ENCODE peak calls at places on chromosomes 13 and 19, in six cellular contexts. One of them, this sample, is unnamed.

GRCh38 chr19:19134687-19135158 is 3.6 kb downstream of the TMEM161A start:
- DNase-seq in hippocampal formation: no peak
- DNase-seq in activated CD4-positive, alpha-beta T cell treated with anti-CD3 and anti-CD28 coated beads, Interleukin-2, amount 10 ng/mL, durations not matched to agents 7 days and 5 days: peak; percentile 19
- DNase-seq in stimulated activated CD8-positive, alpha-beta memory T cell treated with anti-CD3 and anti-CD28 coated beads, Interleukin-7, amount 100 ng/mL, for 1 hour: no peak
- DNase-seq in lower leg skin: no peak
- DNase-seq in AG08395: no peak
- DNase-seq in this sample: no peak

GRCh38 chr13:68667863-68668262 is 1437.7 kb upstream of the PCDH9 start:
- DNase-seq in AG08395: no peak
- DNase-seq in hippocampal formation: no peak
- DNase-seq in lower leg skin: no peak
- DNase-seq in stimulated activated CD8-positive, alpha-beta memory T cell treated with anti-CD3 and anti-CD28 coated beads, Interleukin-7, amount 100 ng/mL, for 1 hour: no peak
- DNase-seq in activated CD4-positive, alpha-beta T cell treated with anti-CD3 and anti-CD28 coated beads, Interleukin-2, amount 10 ng/mL, durations not matched to agents 7 days and 5 days: no peak
- DNase-seq in this sample: no peak

GRCh38 chr13:51601601-51602348 is 17.5 kb downstream of the WDFY2 start:
- DNase-seq in AG08395: no peak
- DNase-seq in lower leg skin: no peak
- DNase-seq in stimulated activated CD8-positive, alpha-beta memory T cell treated with anti-CD3 and anti-CD28 coated beads, Interleukin-7, amount 100 ng/mL, for 1 hour: no peak
- DNase-seq in activated CD4-positive, alpha-beta T cell treated with anti-CD3 and anti-CD28 coated beads, Interleukin-2, amount 10 ng/mL, durations not matched to agents 7 days and 5 days: no peak
- DNase-seq in hippocampal formation: no peak
- DNase-seq in this sample: no peak

GRCh38 chr19:33438016-33438671 is 64.6 kb downstream of the CEBPG start:
- DNase-seq in stimulated activated CD8-positive, alpha-beta memory T cell treated with anti-CD3 and anti-CD28 coated beads, Interleukin-7, amount 100 ng/mL, for 1 hour: no peak
- DNase-seq in lower leg skin: no peak
- DNase-seq in AG08395: no peak
- DNase-seq in activated CD4-positive, alpha-beta T cell treated with anti-CD3 and anti-CD28 coated beads, Interleukin-2, amount 10 ng/mL, durations not matched to agents 7 days and 5 days: no peak
- DNase-seq in hippocampal formation: peak; percentile 47
- DNase-seq in this sample: no peak

GRCh38 chr19:5097959-5098623 is 129.2 kb downstream of the KDM4B start:
- DNase-seq in stimulated activated CD8-positive, alpha-beta memory T cell treated with anti-CD3 and anti-CD28 coated beads, Interleukin-7, amount 100 ng/mL, for 1 hour: no peak
- DNase-seq in hippocampal formation: no peak
- DNase-seq in lower leg skin: no peak
- DNase-seq in AG08395: no peak
- DNase-seq in activated CD4-positive, alpha-beta T cell treated with anti-CD3 and anti-CD28 coated beads, Interleukin-2, amount 10 ng/mL, durations not matched to agents 7 days and 5 days: no peak
- DNase-seq in this sample: no peak

GRCh38 chr13:51324714-51325440 is 14.6 kb upstream of the SERPINE3 start:
- DNase-seq in lower leg skin: no peak
- DNase-seq in hippocampal formation: peak; percentile 52
- DNase-seq in AG08395: no peak
- DNase-seq in stimulated activated CD8-positive, alpha-beta memory T cell treated with anti-CD3 and anti-CD28 coated beads, Interleukin-7, amount 100 ng/mL, for 1 hour: no peak
- DNase-seq in activated CD4-positive, alpha-beta T cell treated with anti-CD3 and anti-CD28 coated beads, Interleukin-2, amount 10 ng/mL, durations not matched to agents 7 days and 5 days: no peak
- DNase-seq in this sample: no peak

GRCh38 chr19:30148803-30149202 is 206.8 kb downstream of the URI1 start:
- DNase-seq in stimulated activated CD8-positive, alpha-beta memory T cell treated with anti-CD3 and anti-CD28 coated beads, Interleukin-7, amount 100 ng/mL, for 1 hour: no peak
- DNase-seq in AG08395: no peak
- DNase-seq in activated CD4-positive, alpha-beta T cell treated with anti-CD3 and anti-CD28 coated beads, Interleukin-2, amount 10 ng/mL, durations not matched to agents 7 days and 5 days: no peak
- DNase-seq in lower leg skin: no peak
- DNase-seq in hippocampal formation: no peak
- DNase-seq in this sample: no peak

GRCh38 chr19:49468746-49469447 is 5.1 kb upstream of the FLT3LG start:
- DNase-seq in stimulated activated CD8-positive, alpha-beta memory T cell treated with anti-CD3 and anti-CD28 coated beads, Interleukin-7, amount 100 ng/mL, for 1 hour: peak; percentile 60
- DNase-seq in activated CD4-positive, alpha-beta T cell treated with anti-CD3 and anti-CD28 coated beads, Interleukin-2, amount 10 ng/mL, durations not matched to agents 7 days and 5 days: peak; percentile 99
- DNase-seq in AG08395: peak; percentile 72
- DNase-seq in lower leg skin: peak; percentile 95
- DNase-seq in hippocampal formation: no peak
- DNase-seq in this sample: no peak

GRCh38 chr13:20609145-20609544 is 42.2 kb downstream of the IFT88 start:
- DNase-seq in lower leg skin: no peak
- DNase-seq in AG08395: peak; percentile 11
- DNase-seq in hippocampal formation: no peak
- DNase-seq in activated CD4-positive, alpha-beta T cell treated with anti-CD3 and anti-CD28 coated beads, Interleukin-2, amount 10 ng/mL, durations not matched to agents 7 days and 5 days: no peak
- DNase-seq in stimulated activated CD8-positive, alpha-beta memory T cell treated with anti-CD3 and anti-CD28 coated beads, Interleukin-7, amount 100 ng/mL, for 1 hour: no peak
- DNase-seq in this sample: no peak

GRCh38 chr19:29841559-29842367 is 30.0 kb downstream of the CCNE1 start:
- DNase-seq in lower leg skin: no peak
- DNase-seq in activated CD4-positive, alpha-beta T cell treated with anti-CD3 and anti-CD28 coated beads, Interleukin-2, amount 10 ng/mL, durations not matched to agents 7 days and 5 days: no peak
- DNase-seq in stimulated activated CD8-positive, alpha-beta memory T cell treated with anti-CD3 and anti-CD28 coated beads, Interleukin-7, amount 100 ng/mL, for 1 hour: no peak
- DNase-seq in AG08395: peak; percentile 42
- DNase-seq in hippocampal formation: no peak
- DNase-seq in this sample: no peak

GRCh38 chr13:39656325-39656677 is 839 bp downstream of the COG6 start:
- DNase-seq in hippocampal formation: no peak
- DNase-seq in activated CD4-positive, alpha-beta T cell treated with anti-CD3 and anti-CD28 coated beads, Interleukin-2, amount 10 ng/mL, durations not matched to agents 7 days and 5 days: no peak
- DNase-seq in AG08395: no peak
- DNase-seq in lower leg skin: no peak
- DNase-seq in stimulated activated CD8-positive, alpha-beta memory T cell treated with anti-CD3 and anti-CD28 coated beads, Interleukin-7, amount 100 ng/mL, for 1 hour: no peak
- DNase-seq in this sample: no peak

GRCh38 chr19:2905918-2906519 is 5.3 kb downstream of the ZNF57 start:
- DNase-seq in lower leg skin: peak; percentile 62
- DNase-seq in hippocampal formation: no peak
- DNase-seq in activated CD4-positive, alpha-beta T cell treated with anti-CD3 and anti-CD28 coated beads, Interleukin-2, amount 10 ng/mL, durations not matched to agents 7 days and 5 days: no peak
- DNase-seq in AG08395: no peak
- DNase-seq in stimulated activated CD8-positive, alpha-beta memory T cell treated with anti-CD3 and anti-CD28 coated beads, Interleukin-7, amount 100 ng/mL, for 1 hour: no peak
- DNase-seq in this sample: no peak

GRCh38 chr13:99045396-99045795 is 67.5 kb upstream of the DOCK9 start:
- DNase-seq in hippocampal formation: no peak
- DNase-seq in activated CD4-positive, alpha-beta T cell treated with anti-CD3 and anti-CD28 coated beads, Interleukin-2, amount 10 ng/mL, durations not matched to agents 7 days and 5 days: no peak
- DNase-seq in lower leg skin: no peak
- DNase-seq in AG08395: peak; percentile 19
- DNase-seq in stimulated activated CD8-positive, alpha-beta memory T cell treated with anti-CD3 and anti-CD28 coated beads, Interleukin-7, amount 100 ng/mL, for 1 hour: no peak
- DNase-seq in this sample: no peak

GRCh38 chr19:42501733-42502132 is 26.5 kb downstream of the CEACAM1 start:
- DNase-seq in lower leg skin: no peak
- DNase-seq in AG08395: no peak
- DNase-seq in stimulated activated CD8-positive, alpha-beta memory T cell treated with anti-CD3 and anti-CD28 coated beads, Interleukin-7, amount 100 ng/mL, for 1 hour: no peak
- DNase-seq in activated CD4-positive, alpha-beta T cell treated with anti-CD3 and anti-CD28 coated beads, Interleukin-2, amount 10 ng/mL, durations not matched to agents 7 days and 5 days: no peak
- DNase-seq in hippocampal formation: no peak
- DNase-seq in this sample: no peak

GRCh38 chr13:110070511-110071120 is 236.3 kb downstream of the COL4A1 start:
- DNase-seq in AG08395: peak; percentile 53
- DNase-seq in stimulated activated CD8-positive, alpha-beta memory T cell treated with anti-CD3 and anti-CD28 coated beads, Interleukin-7, amount 100 ng/mL, for 1 hour: no peak
- DNase-seq in hippocampal formation: no peak
- DNase-seq in activated CD4-positive, alpha-beta T cell treated with anti-CD3 and anti-CD28 coated beads, Interleukin-2, amount 10 ng/mL, durations not matched to agents 7 days and 5 days: no peak
- DNase-seq in lower leg skin: no peak
- DNase-seq in this sample: no peak

GRCh38 chr13:33230178-33230881 is 55.2 kb downstream of the STARD13 start:
- DNase-seq in AG08395: peak; percentile 31
- DNase-seq in activated CD4-positive, alpha-beta T cell treated with anti-CD3 and anti-CD28 coated beads, Interleukin-2, amount 10 ng/mL, durations not matched to agents 7 days and 5 days: no peak
- DNase-seq in stimulated activated CD8-positive, alpha-beta memory T cell treated with anti-CD3 and anti-CD28 coated beads, Interleukin-7, amount 100 ng/mL, for 1 hour: no peak
- DNase-seq in hippocampal formation: no peak
- DNase-seq in lower leg skin: no peak
- DNase-seq in this sample: no peak

GRCh38 chr19:3389876-3390361 is 23.5 kb downstream of the NFIC start:
- DNase-seq in activated CD4-positive, alpha-beta T cell treated with anti-CD3 and anti-CD28 coated beads, Interleukin-2, amount 10 ng/mL, durations not matched to agents 7 days and 5 days: no peak
- DNase-seq in hippocampal formation: no peak
- DNase-seq in lower leg skin: peak; percentile 89
- DNase-seq in stimulated activated CD8-positive, alpha-beta memory T cell treated with anti-CD3 and anti-CD28 coated beads, Interleukin-7, amount 100 ng/mL, for 1 hour: no peak
- DNase-seq in AG08395: peak; percentile 84
- DNase-seq in this sample: no peak

GRCh38 chr19:31781542-31781941 is 432.3 kb upstream of the TSHZ3 start:
- DNase-seq in lower leg skin: no peak
- DNase-seq in hippocampal formation: no peak
- DNase-seq in AG08395: no peak
- DNase-seq in stimulated activated CD8-positive, alpha-beta memory T cell treated with anti-CD3 and anti-CD28 coated beads, Interleukin-7, amount 100 ng/mL, for 1 hour: no peak
- DNase-seq in activated CD4-positive, alpha-beta T cell treated with anti-CD3 and anti-CD28 coated beads, Interleukin-2, amount 10 ng/mL, durations not matched to agents 7 days and 5 days: no peak
- DNase-seq in this sample: no peak

GRCh38 chr19:6564393-6564792 is 26.6 kb downstream of the CD70 start:
- DNase-seq in AG08395: peak; percentile 37
- DNase-seq in stimulated activated CD8-positive, alpha-beta memory T cell treated with anti-CD3 and anti-CD28 coated beads, Interleukin-7, amount 100 ng/mL, for 1 hour: no peak
- DNase-seq in activated CD4-positive, alpha-beta T cell treated with anti-CD3 and anti-CD28 coated beads, Interleukin-2, amount 10 ng/mL, durations not matched to agents 7 days and 5 days: peak; percentile 47
- DNase-seq in hippocampal formation: no peak
- DNase-seq in lower leg skin: no peak
- DNase-seq in this sample: no peak

GRCh38 chr19:58544591-58545285 is 874 bp downstream of the TRIM28 start:
- DNase-seq in hippocampal formation: no peak
- DNase-seq in stimulated activated CD8-positive, alpha-beta memory T cell treated with anti-CD3 and anti-CD28 coated beads, Interleukin-7, amount 100 ng/mL, for 1 hour: peak; percentile 66
- DNase-seq in AG08395: peak; percentile 89
- DNase-seq in activated CD4-positive, alpha-beta T cell treated with anti-CD3 and anti-CD28 coated beads, Interleukin-2, amount 10 ng/mL, durations not matched to agents 7 days and 5 days: peak; percentile 37
- DNase-seq in lower leg skin: no peak
- DNase-seq in this sample: no peak

GRCh38 chr19:29119582-29119981 is 93.4 kb downstream of the UQCRFS1 start:
- DNase-seq in lower leg skin: no peak
- DNase-seq in hippocampal formation: no peak
- DNase-seq in activated CD4-positive, alpha-beta T cell treated with anti-CD3 and anti-CD28 coated beads, Interleukin-2, amount 10 ng/mL, durations not matched to agents 7 days and 5 days: no peak
- DNase-seq in AG08395: peak; percentile 26
- DNase-seq in stimulated activated CD8-positive, alpha-beta memory T cell treated with anti-CD3 and anti-CD28 coated beads, Interleukin-7, amount 100 ng/mL, for 1 hour: no peak
- DNase-seq in this sample: no peak

GRCh38 chr13:51729853-51730553 is 74.0 kb downstream of the DHRS12 start:
- DNase-seq in AG08395: peak; percentile 67
- DNase-seq in activated CD4-positive, alpha-beta T cell treated with anti-CD3 and anti-CD28 coated beads, Interleukin-2, amount 10 ng/mL, durations not matched to agents 7 days and 5 days: no peak
- DNase-seq in lower leg skin: peak; percentile 90
- DNase-seq in hippocampal formation: no peak
- DNase-seq in stimulated activated CD8-positive, alpha-beta memory T cell treated with anti-CD3 and anti-CD28 coated beads, Interleukin-7, amount 100 ng/mL, for 1 hour: no peak
- DNase-seq in this sample: no peak

GRCh38 chr13:52070929-52071523 is 46.5 kb downstream of the UTP14C start:
- DNase-seq in stimulated activated CD8-positive, alpha-beta memory T cell treated with anti-CD3 and anti-CD28 coated beads, Interleukin-7, amount 100 ng/mL, for 1 hour: no peak
- DNase-seq in lower leg skin: no peak
- DNase-seq in activated CD4-positive, alpha-beta T cell treated with anti-CD3 and anti-CD28 coated beads, Interleukin-2, amount 10 ng/mL, durations not matched to agents 7 days and 5 days: peak; percentile 34
- DNase-seq in AG08395: peak; percentile 62
- DNase-seq in hippocampal formation: no peak
- DNase-seq in this sample: no peak

GRCh38 chr13:36028359-36028758 is 102.8 kb downstream of the DCLK1 start:
- DNase-seq in lower leg skin: no peak
- DNase-seq in hippocampal formation: no peak
- DNase-seq in AG08395: no peak
- DNase-seq in stimulated activated CD8-positive, alpha-beta memory T cell treated with anti-CD3 and anti-CD28 coated beads, Interleukin-7, amount 100 ng/mL, for 1 hour: no peak
- DNase-seq in activated CD4-positive, alpha-beta T cell treated with anti-CD3 and anti-CD28 coated beads, Interleukin-2, amount 10 ng/mL, durations not matched to agents 7 days and 5 days: no peak
- DNase-seq in this sample: no peak

GRCh38 chr19:50203281-50204080 is at the start of gene MYH14:
- DNase-seq in activated CD4-positive, alpha-beta T cell treated with anti-CD3 and anti-CD28 coated beads, Interleukin-2, amount 10 ng/mL, durations not matched to agents 7 days and 5 days: no peak
- DNase-seq in stimulated activated CD8-positive, alpha-beta memory T cell treated with anti-CD3 and anti-CD28 coated beads, Interleukin-7, amount 100 ng/mL, for 1 hour: no peak
- DNase-seq in AG08395: peak; percentile 16
- DNase-seq in lower leg skin: peak; percentile 92
- DNase-seq in hippocampal formation: peak; percentile 96
- DNase-seq in this sample: peak; percentile 42

GRCh38 chr13:51932231-51932630 is 70.5 kb downstream of the CCDC70 start:
- DNase-seq in AG08395: no peak
- DNase-seq in activated CD4-positive, alpha-beta T cell treated with anti-CD3 and anti-CD28 coated beads, Interleukin-2, amount 10 ng/mL, durations not matched to agents 7 days and 5 days: no peak
- DNase-seq in stimulated activated CD8-positive, alpha-beta memory T cell treated with anti-CD3 and anti-CD28 coated beads, Interleukin-7, amount 100 ng/mL, for 1 hour: no peak
- DNase-seq in hippocampal formation: no peak
- DNase-seq in lower leg skin: peak; percentile 61
- DNase-seq in this sample: no peak

GRCh38 chr13:40341086-40341471 is 325.4 kb downstream of the FOXO1 start:
- DNase-seq in activated CD4-positive, alpha-beta T cell treated with anti-CD3 and anti-CD28 coated beads, Interleukin-2, amount 10 ng/mL, durations not matched to agents 7 days and 5 days: no peak
- DNase-seq in AG08395: no peak
- DNase-seq in lower leg skin: no peak
- DNase-seq in stimulated activated CD8-positive, alpha-beta memory T cell treated with anti-CD3 and anti-CD28 coated beads, Interleukin-7, amount 100 ng/mL, for 1 hour: no peak
- DNase-seq in hippocampal formation: no peak
- DNase-seq in this sample: no peak

GRCh38 chr13:91510058-91510457 is 111.6 kb downstream of the GPC5 start:
- DNase-seq in activated CD4-positive, alpha-beta T cell treated with anti-CD3 and anti-CD28 coated beads, Interleukin-2, amount 10 ng/mL, durations not matched to agents 7 days and 5 days: no peak
- DNase-seq in hippocampal formation: no peak
- DNase-seq in AG08395: no peak
- DNase-seq in lower leg skin: no peak
- DNase-seq in stimulated activated CD8-positive, alpha-beta memory T cell treated with anti-CD3 and anti-CD28 coated beads, Interleukin-7, amount 100 ng/mL, for 1 hour: no peak
- DNase-seq in this sample: no peak

This sample was measured in omental fat pad.